ENCODE peak calls at places on chromosomes 11 and 22, in ten cellular contexts. L, Z, J, F, W, G, B, O, A and U are unnamed samples.

GRCh38 chr22:38017272-38017920 is 33.0 kb upstream of the SOX10 start:
- DNase-seq in W (no peak), G (peak), O (no peak), L (no peak), F (no peak), J (peak), Z (no peak), B (no peak), A (no peak), U (peak)

GRCh38 chr22:35542157-35542971 is 1.7 kb downstream of the RASD2 start:
- DNase-seq in J (no peak), Z (no peak), F (peak), W (no peak), A (no peak), G (no peak), L (no peak), O (no peak), B (no peak), U (no peak)

GRCh38 chr11:66037327-66037726 is 11.0 kb upstream of the CATSPER1 start:
- DNase-seq in O (no peak), W (no peak), L (no peak), Z (no peak), A (no peak), J (no peak), G (no peak), F (no peak), B (no peak), U (no peak)

GRCh38 chr11:45007011-45007410 is 56.3 kb upstream of the TP53I11 start:
- DNase-seq in J (no peak), G (no peak), W (no peak), O (no peak), L (no peak), Z (no peak), A (no peak), F (no peak), B (no peak), U (no peak)

GRCh38 chr11:58024601-58025091 is 965 bp downstream of the OR9Q1 start:
- DNase-seq in G (peak), Z (no peak), W (peak), L (no peak), J (peak), F (peak), B (no peak), O (no peak), A (no peak), U (peak)

GRCh38 chr11:64358907-64359711 is at the start of gene RPS6KA4:
- DNase-seq in Z (no peak), G (peak), J (peak), L (no peak), A (peak), B (peak), F (no peak), W (peak), O (peak), U (peak)

GRCh38 chr11:117647872-117648271 is 149.1 kb downstream of the DSCAML1 start:
- DNase-seq in A (no peak), F (no peak), B (no peak), J (no peak), O (no peak), L (no peak), Z (no peak), G (no peak), W (no peak), U (no peak)

GRCh38 chr11:78698612-78699011 is 123.9 kb upstream of the NARS2 start:
- DNase-seq in F (no peak), Z (no peak), L (no peak), W (peak), A (no peak), B (no peak), G (peak), O (no peak), J (peak), U (no peak)

GRCh38 chr11:134502153-134502550 is 90.1 kb upstream of the B3GAT1 start:
- DNase-seq in G (no peak), A (no peak), F (no peak), J (no peak), B (no peak), L (no peak), Z (no peak), O (no peak), W (no peak), U (no peak)

GRCh38 chr11:65717906-65718305 is 2.7 kb downstream of the RNASEH2C start:
- DNase-seq in Z (no peak), B (no peak), F (no peak), J (no peak), L (no peak), W (no peak), G (no peak), O (no peak), A (no peak), U (no peak)

GRCh38 chr11:114790910-114791309 is 112.6 kb downstream of the NXPE2 start:
- DNase-seq in O (no peak), B (no peak), L (no peak), G (no peak), W (no peak), Z (no peak), F (no peak), A (no peak), J (no peak), U (no peak)

GRCh38 chr11:289706-290620 is 1.0 kb downstream of the PGGHG start:
- DNase-seq in Z (no peak), A (no peak), B (no peak), J (peak), O (no peak), W (no peak), F (no peak), L (no peak), G (no peak), U (no peak)

GRCh38 chr11:1485504-1485885 is 1.1 kb downstream of the MOB2 start:
- DNase-seq in A (no peak), G (no peak), L (no peak), B (peak), J (peak), O (no peak), F (no peak), W (no peak), Z (no peak), U (no peak)

GRCh38 chr11:120169981-120170698 is 32.2 kb upstream of the TRIM29 start:
- DNase-seq in J (no peak), B (no peak), L (no peak), W (no peak), F (no peak), G (no peak), A (no peak), O (no peak), Z (no peak), U (peak)

GRCh38 chr11:100687032-100687629 is at the start of gene ARHGAP42:
- DNase-seq in O (no peak), W (peak), A (peak), J (peak), G (peak), B (no peak), L (peak), Z (no peak), F (peak), U (peak)

GRCh38 chr11:95516786-95517185 is 272.8 kb downstream of the FAM76B start:
- DNase-seq in B (no peak), O (no peak), Z (no peak), F (no peak), W (no peak), A (no peak), L (no peak), G (peak), J (no peak), U (no peak)

GRCh38 chr22:26321469-26321913 is 107.6 kb upstream of the ASPHD2 start:
- DNase-seq in W (peak), Z (no peak), B (no peak), A (peak), J (peak), O (no peak), L (no peak), F (no peak), G (peak), U (no peak)

GRCh38 chr11:41978951-41979350 is 519.5 kb upstream of the LRRC4C start:
- DNase-seq in B (no peak), A (no peak), O (no peak), G (no peak), W (no peak), J (no peak), F (no peak), L (no peak), Z (no peak), U (no peak)

GRCh38 chr11:123578778-123579481 is 75.5 kb downstream of the SCN3B start:
- DNase-seq in L (no peak), B (no peak), F (no peak), G (no peak), W (no peak), Z (no peak), A (no peak), O (no peak), J (no peak), U (no peak)

GRCh38 chr22:50526849-50527801 is 1.7 kb upstream of the SCO2 start:
- DNase-seq in B (no peak), A (no peak), Z (no peak), O (no peak), W (no peak), F (no peak), G (peak), L (no peak), J (peak), U (peak)

GRCh38 chr11:129888451-129888850 is 6.9 kb downstream of the NFRKB start:
- DNase-seq in W (no peak), Z (no peak), L (no peak), G (no peak), B (no peak), O (no peak), J (no peak), F (no peak), A (no peak), U (no peak)

GRCh38 chr11:120522736-120523135 is 11.2 kb downstream of the GRIK4 start:
- DNase-seq in B (no peak), F (peak), O (no peak), G (no peak), J (no peak), A (no peak), Z (no peak), L (no peak), W (no peak), U (no peak)

GRCh38 chr11:119175493-119176077 is 7.1 kb downstream of the NLRX1 start:
- DNase-seq in J (no peak), L (no peak), F (no peak), A (no peak), O (no peak), B (no peak), Z (no peak), G (peak), W (no peak), U (no peak)

GRCh38 chr22:39306456-39307361 is 12.7 kb downstream of the RPL3 start:
- DNase-seq in O (peak), F (no peak), W (peak), B (no peak), G (peak), Z (peak), L (peak), J (no peak), A (peak), U (no peak)

GRCh38 chr22:35985361-35985760 is 43.3 kb downstream of the RBFOX2 start:
- DNase-seq in A (no peak), B (no peak), J (no peak), O (no peak), L (no peak), Z (no peak), F (no peak), G (no peak), W (no peak), U (no peak)

GRCh38 chr11:35162795-35163194 is 23.8 kb downstream of the CD44 start:
- DNase-seq in A (no peak), L (no peak), Z (no peak), O (no peak), J (no peak), F (no peak), B (no peak), G (no peak), W (no peak), U (no peak)

GRCh38 chr11:67649634-67650540 is 643 bp downstream of the ACY3 start:
- DNase-seq in G (no peak), B (no peak), A (no peak), Z (no peak), F (no peak), O (no peak), L (no peak), W (no peak), J (no peak), U (peak)